ENCODE peak calls at places on chromosomes 16 and 17, in four cellular contexts. V is caudate nucleus; N is RWPE1; X is CD4-positive, alpha-beta T cell. P is an unnamed sample.

GRCh38 chr17:16932611-16933010 is 39.3 kb downstream of the TNFRSF13B start:
- DNase-seq in N (no peak), V (no peak), X (no peak), P (no peak)

GRCh38 chr17:41967921-41968578 is 1.5 kb downstream of the CNP start:
- DNase-seq in N (no peak), V (no peak), X (no peak), P (no peak)

GRCh38 chr16:20320592-20320991 is 6.7 kb downstream of the GP2 start:
- DNase-seq in N (no peak), V (no peak), X (no peak), P (no peak)

GRCh38 chr17:60300011-60300410 is 91.9 kb downstream of the USP32 start:
- DNase-seq in X (no peak), V (no peak), N (no peak), P (no peak)

GRCh38 chr16:16036359-16036792 is 87.0 kb downstream of the ABCC1 start:
- DNase-seq in X (no peak), N (no peak), V (no peak), P (no peak)

GRCh38 chr17:77742579-77742978 is 215.9 kb upstream of the TNRC6C start:
- DNase-seq in X (no peak), V (no peak), N (no peak), P (no peak)

GRCh38 chr17:44992242-44992939 is 24.3 kb upstream of the C1QL1 start:
- DNase-seq in N (no peak), X (no peak), V (no peak), P (no peak)

GRCh38 chr17:61641084-61641483 is 50.1 kb upstream of the NACA2 start:
- DNase-seq in X (no peak), N (no peak), V (no peak), P (no peak)

GRCh38 chr16:24378999-24379398 is 122.9 kb downstream of the CACNG3 start:
- DNase-seq in V (no peak), N (no peak), X (no peak), P (no peak)

GRCh38 chr17:77881545-77881944 is 77.0 kb upstream of the TNRC6C start:
- DNase-seq in X (peak), N (no peak), V (peak), P (peak)

GRCh38 chr17:27233059-27233458 is 60.9 kb upstream of the WSB1 start:
- DNase-seq in N (no peak), V (no peak), X (no peak), P (no peak)

GRCh38 chr17:36674278-36674650 is 72.9 kb downstream of the MRM1 start:
- DNase-seq in V (no peak), N (no peak), X (no peak), P (no peak)

GRCh38 chr17:26765860-26766709 is 527.8 kb upstream of the WSB1 start:
- DNase-seq in N (no peak), X (no peak), V (no peak), P (no peak)

GRCh38 chr17:56890906-56891674 is 22.8 kb downstream of the TRIM25 start:
- DNase-seq in X (no peak), V (peak), N (no peak), P (no peak)

GRCh38 chr17:82449136-82449882 is 1.2 kb downstream of the CYBC1 start:
- DNase-seq in X (peak), V (no peak), N (no peak), P (no peak)

GRCh38 chr16:27640277-27640600 is 90.3 kb downstream of the KATNIP start:
- DNase-seq in V (peak), N (peak), X (no peak), P (no peak)

GRCh38 chr17:75842963-75843576 is 1.1 kb downstream of the UNC13D start:
- DNase-seq in N (no peak), X (peak), V (no peak), P (no peak)

GRCh38 chr17:63474174-63474913 is 2.5 kb upstream of the ACE start:
- DNase-seq in X (no peak), V (no peak), N (no peak), P (no peak)

GRCh38 chr16:49466529-49466831 is 92.9 kb downstream of the C16orf78 start:
- DNase-seq in X (peak), V (no peak), N (no peak), P (no peak)

GRCh38 chr16:48112603-48113400 is 43.0 kb downstream of the ABCC12 start:
- DNase-seq in V (no peak), X (no peak), N (no peak), P (no peak)

GRCh38 chr16:87703071-87703470 is 62.7 kb downstream of the KLHDC4 start:
- DNase-seq in V (no peak), X (no peak), N (no peak), P (no peak)

GRCh38 chr16:56352351-56353053 is 72.8 kb downstream of the AMFR start:
- DNase-seq in X (peak), V (no peak), N (no peak), P (no peak)

GRCh38 chr16:30406911-30407793 is at the start of gene ZNF771:
- DNase-seq in X (peak), V (peak), N (peak), P (peak)

GRCh38 chr16:30407794-30408534 is 558 bp downstream of the ZNF771 start:
- DNase-seq in V (no peak), N (no peak), X (no peak), P (no peak)

GRCh38 chr16:30414159-30414558 is 6.8 kb downstream of the ZNF771 start:
- DNase-seq in V (no peak), N (no peak), X (no peak), P (no peak)

GRCh38 chr16:30413116-30413806 is 5.9 kb downstream of the ZNF771 start:
- DNase-seq in N (no peak), X (no peak), V (no peak), P (no peak)

DNA sequence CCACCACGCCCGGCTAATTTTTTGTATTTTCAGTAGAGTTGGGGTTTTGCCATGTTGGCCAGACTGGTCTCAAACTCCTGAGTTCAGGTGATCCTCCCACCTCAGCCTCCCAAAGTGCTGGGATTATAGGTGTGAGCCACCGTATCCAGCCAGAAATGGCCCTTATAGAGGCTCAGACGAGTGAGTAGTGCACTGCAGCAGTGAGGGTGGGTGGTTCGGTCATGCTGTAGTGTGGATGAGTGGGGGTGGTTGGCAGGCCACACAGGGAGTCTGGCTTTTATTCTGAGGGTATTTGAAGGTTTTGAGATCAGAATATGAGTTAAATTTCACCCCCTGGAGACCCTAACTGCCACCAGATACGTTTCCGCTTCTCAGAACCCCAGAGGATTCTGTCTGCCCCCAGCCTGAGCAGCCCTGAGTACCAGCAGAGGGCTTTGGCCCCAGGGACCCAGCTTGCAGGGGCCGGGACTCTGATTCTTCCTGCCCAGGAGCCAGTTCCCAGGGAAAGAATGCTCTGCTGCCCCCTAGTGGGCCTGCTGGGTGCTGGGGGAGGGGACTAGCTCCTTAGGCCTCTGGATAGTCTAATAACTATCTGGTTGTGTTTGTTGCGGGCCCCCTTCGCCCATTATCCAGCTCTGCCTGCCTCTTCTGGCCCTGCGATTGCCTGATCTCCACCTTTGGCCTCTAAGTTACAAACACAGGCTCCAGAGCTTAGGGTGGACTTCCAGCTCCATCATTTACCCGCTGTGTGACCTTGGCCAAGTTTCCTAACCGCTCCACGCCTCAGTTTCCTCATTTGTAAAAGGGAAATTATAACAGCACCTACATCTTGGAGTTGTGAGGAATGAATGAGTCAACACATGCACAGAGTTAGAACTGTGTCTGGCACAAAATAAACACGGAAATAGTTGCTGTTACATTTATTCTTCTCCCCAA is 2.0 kb downstream of the ZNF771 start:
- DNase-seq in N (peak), V (peak), X (peak), P (peak)
- H3K27ac ChIP-seq in N (peak), V (no peak), X (peak), P (no peak)

DNA sequence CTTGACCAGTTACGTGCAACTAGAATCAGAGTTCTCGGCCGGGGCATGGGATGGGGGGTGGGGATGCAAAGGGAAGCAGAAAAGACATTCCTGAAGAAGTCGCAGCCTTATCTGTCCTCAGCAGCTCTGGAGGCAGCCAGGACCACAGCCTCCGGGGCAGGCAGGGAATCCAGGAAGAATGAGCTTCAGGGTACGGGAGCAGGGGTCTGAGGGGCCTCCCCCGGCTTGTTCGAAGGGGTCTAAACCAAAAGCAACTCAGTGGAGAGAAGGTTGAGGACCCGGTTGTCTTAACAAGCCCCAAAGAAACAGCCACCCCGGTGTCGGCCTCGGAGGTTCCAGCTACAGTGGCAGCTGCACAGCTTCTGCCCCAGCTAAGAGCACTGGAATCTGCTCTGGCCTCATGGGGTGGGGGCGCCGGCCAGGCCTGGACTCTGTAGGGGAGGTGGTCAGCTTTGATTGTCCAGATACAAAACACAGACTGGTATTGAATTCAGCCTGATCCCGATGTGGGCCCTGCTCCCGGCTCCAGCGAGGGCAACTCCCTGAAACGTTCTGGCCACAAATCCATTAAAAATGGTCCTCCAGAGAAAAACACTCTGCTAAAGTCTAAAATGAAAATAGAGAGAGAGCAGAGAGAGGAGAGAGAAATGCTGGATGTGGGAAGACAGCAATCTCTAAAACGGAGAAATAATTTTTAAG is 7.7 kb downstream of the HOXB4 start:
- DNase-seq in N (no peak), V (no peak), X (no peak), P (no peak)
- H3K27ac ChIP-seq in N (no peak), V (no peak), X (no peak), P (no peak)

GRCh38 chr16:81458827-81459598 is 14.4 kb downstream of the CMIP start:
- DNase-seq in V (no peak), X (no peak), N (no peak), P (no peak)

GRCh38 chr16:81456523-81457325 is 12.1 kb downstream of the CMIP start:
- DNase-seq in X (no peak), V (no peak), N (no peak), P (no peak)

GRCh38 chr16:81457326-81458133 is 12.9 kb downstream of the CMIP start:
- DNase-seq in V (no peak), X (no peak), N (peak), P (no peak)

GRCh38 chr16:81460075-81460474 is 15.5 kb downstream of the CMIP start:
- DNase-seq in N (no peak), X (no peak), V (no peak), P (no peak)

GRCh38 chr16:81458149-81458669 is 13.6 kb downstream of the CMIP start:
- DNase-seq in X (no peak), V (no peak), N (no peak), P (no peak)
- H3K27ac ChIP-seq in X (no peak), V (no peak), N (peak), P (no peak)

DNA sequence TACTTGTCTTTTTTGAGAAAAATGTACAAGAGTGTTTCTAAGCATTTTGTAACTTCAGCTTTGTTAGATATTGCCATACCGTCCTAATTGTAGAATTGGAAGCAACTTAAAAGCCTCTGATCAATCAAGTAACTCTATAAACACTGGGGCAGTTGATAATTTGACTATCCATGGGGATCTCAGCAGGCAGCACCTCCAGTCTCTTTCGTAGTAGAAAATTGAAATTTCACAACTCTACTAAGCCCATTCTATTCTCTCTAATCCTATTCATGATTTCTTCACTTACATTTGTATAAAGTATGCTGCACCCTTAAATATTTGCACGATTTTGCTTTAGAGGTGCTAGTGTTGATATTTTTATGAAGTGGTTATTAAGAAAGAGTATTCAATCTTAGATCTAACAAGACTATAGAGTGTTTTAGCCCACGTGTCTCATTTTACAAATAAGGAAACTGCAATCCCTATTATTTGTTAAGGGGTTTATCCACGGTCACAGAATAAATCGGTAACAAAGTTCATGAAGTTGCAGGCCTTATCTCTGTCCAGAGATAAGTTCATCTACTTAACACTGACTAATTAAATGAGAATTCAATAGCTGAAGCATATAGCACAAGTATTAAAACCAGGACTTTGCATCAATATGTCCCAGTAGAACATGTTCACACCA is 10.9 kb downstream of the ABCA6 start:
- DNase-seq in V (no peak), N (no peak), X (no peak), P (no peak)
- H3K27ac ChIP-seq in V (no peak), N (no peak), X (no peak), P (no peak)

DNA sequence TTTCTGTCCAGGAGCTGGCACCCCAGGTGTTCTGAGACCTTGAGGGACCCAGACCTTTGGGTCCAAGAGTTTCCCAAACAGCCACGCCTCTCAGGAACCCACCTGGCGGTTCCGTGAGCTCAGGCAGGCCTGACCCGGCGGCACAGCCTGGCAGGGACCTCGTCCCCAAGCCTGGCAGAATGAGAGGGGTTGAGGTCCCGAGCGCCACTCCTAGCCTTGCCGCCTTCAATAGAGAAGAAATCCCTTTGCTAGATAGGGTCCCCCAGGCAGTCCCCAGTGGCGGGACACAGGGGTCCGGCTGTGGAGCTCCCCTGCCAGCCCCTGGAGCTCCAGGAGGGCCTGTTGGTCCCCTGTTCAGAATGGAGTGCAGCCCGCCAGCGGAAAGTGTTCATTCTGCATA is 10.5 kb upstream of the CLEC18A start:
- DNase-seq in X (no peak), V (no peak), N (no peak), P (no peak)
- H3K27ac ChIP-seq in X (no peak), V (no peak), N (no peak), P (no peak)